ENCODE peak calls at places on chromosomes 13 and 19, in eight cellular contexts. U, D, V, J, R, Z, C and E are unnamed samples.

GRCh38 chr19:12052571-12053169 is at the start of gene ZNF878:
- DNase-seq in U (peak; percentile 85), D (peak; percentile 66), V (peak; percentile 68), J (peak; percentile 92), R (peak; percentile 95), Z (peak; percentile 88), C (no peak), E (peak; percentile 85)

GRCh38 chr19:11338164-11338563 is 1.3 kb downstream of the RAB3D start:
- DNase-seq in U (no peak), D (no peak), V (no peak), J (no peak), R (no peak), Z (no peak), C (no peak), E (no peak)

GRCh38 chr19:53389591-53390377 is 5.2 kb upstream of the ZNF765 start:
- DNase-seq in U (no peak), D (no peak), V (no peak), J (no peak), R (no peak), Z (no peak), C (no peak), E (peak; percentile 33)

GRCh38 chr13:73142091-73142490 is 83.3 kb downstream of the KLF5 start:
- DNase-seq in U (no peak), D (no peak), V (no peak), J (no peak), R (no peak), Z (no peak), C (no peak), E (no peak)

GRCh38 chr19:35975608-35976214 is 19.3 kb upstream of the SDHAF1 start:
- DNase-seq in U (no peak), D (peak; percentile 36), V (peak; percentile 22), J (no peak), R (peak; percentile 33), Z (peak; percentile 42), C (peak; percentile 46), E (no peak)

GRCh38 chr19:50893047-50893737 is 18.0 kb downstream of the KLK4 start:
- DNase-seq in U (no peak), D (no peak), V (peak; percentile 5), J (peak; percentile 35), R (peak; percentile 8), Z (no peak), C (no peak), E (no peak)

GRCh38 chr19:5637971-5638370 is 15.1 kb downstream of the SAFB start:
- DNase-seq in U (no peak), D (no peak), V (no peak), J (no peak), R (no peak), Z (no peak), C (no peak), E (no peak)

GRCh38 chr19:14516746-14517438 is 1.3 kb downstream of the DNAJB1 start:
- DNase-seq in U (no peak), D (no peak), V (no peak), J (no peak), R (no peak), Z (no peak), C (no peak), E (no peak)

GRCh38 chr19:39672473-39672872 is 16.8 kb downstream of the LGALS16 start:
- DNase-seq in U (no peak), D (no peak), V (no peak), J (no peak), R (no peak), Z (no peak), C (no peak), E (no peak)

GRCh38 chr19:47447470-47448359 is 24.0 kb downstream of the SLC8A2 start:
- DNase-seq in U (peak; percentile 54), D (peak; percentile 77), V (peak; percentile 41), J (peak; percentile 41), R (peak; percentile 34), Z (peak; percentile 88), C (peak; percentile 97), E (peak; percentile 19)

GRCh38 chr13:113187905-113188595 is 20.4 kb downstream of the PCID2 start:
- DNase-seq in U (no peak), D (no peak), V (no peak), J (no peak), R (peak; percentile 47), Z (no peak), C (no peak), E (no peak)